ENCODE peak calls at places on chromosomes 5 and 9, in nine cellular contexts. D is sigmoid colon, S is H1, H is SK-N-SH, Y is transverse colon, E is A549, U is tibial nerve, V is HepG2, B is K562. M is an unnamed sample.

GRCh38 chr5:1891391-1891790 is 8.7 kb upstream of the IRX4 start:
- DNase-seq in E (no peak), V (no peak), H (no peak), S (no peak), U (no peak), B (no peak), D (no peak), Y (no peak), M (no peak)

GRCh38 chr9:135978650-135979461 is 17.7 kb upstream of the UBAC1 start:
- DNase-seq in V (no peak), U (no peak), E (no peak), B (no peak), H (peak), D (no peak), S (no peak), Y (no peak), M (no peak)

GRCh38 chr9:91890662-91891061 is 59.4 kb downstream of the ROR2 start:
- DNase-seq in Y (no peak), D (no peak), S (no peak), E (no peak), H (no peak), U (no peak), V (no peak), B (no peak), M (no peak)

GRCh38 chr5:79333852-79334557 is 98.1 kb downstream of the JMY start:
- DNase-seq in H (peak), B (no peak), E (no peak), Y (no peak), U (no peak), D (no peak), V (peak), S (no peak), M (no peak)

GRCh38 chr9:114804504-114804903 is 1.3 kb downstream of the TNFSF15 start:
- DNase-seq in D (no peak), Y (peak), H (no peak), S (no peak), E (no peak), B (no peak), U (no peak), V (peak), M (no peak)

GRCh38 chr5:181133610-181134231 is 2.8 kb upstream of the OR2V1 start:
- DNase-seq in E (peak), V (peak), Y (peak), U (peak), S (no peak), D (peak), B (peak), H (no peak), M (no peak)

GRCh38 chr9:14272924-14273528 is 40.9 kb downstream of the NFIB start:
- DNase-seq in V (no peak), D (no peak), S (no peak), B (no peak), Y (no peak), H (no peak), E (no peak), U (no peak), M (no peak)

GRCh38 chr5:137263319-137263718 is 235.8 kb downstream of the SPOCK1 start:
- DNase-seq in D (no peak), B (no peak), S (no peak), E (no peak), Y (no peak), H (no peak), V (no peak), U (no peak), M (peak)

GRCh38 chr9:109411818-109412352 is 86.2 kb downstream of the PTPN3 start:
- DNase-seq in E (peak), S (no peak), D (no peak), U (peak), B (no peak), Y (no peak), V (no peak), H (peak), M (no peak)

GRCh38 chr5:137733922-137734695 is 1.8 kb downstream of the KLHL3 start:
- DNase-seq in E (no peak), Y (no peak), S (no peak), B (no peak), H (no peak), D (no peak), V (no peak), U (no peak), M (no peak)

GRCh38 chr9:33081128-33081851 is 4.8 kb upstream of the SMU1 start:
- DNase-seq in D (peak), H (peak), B (peak), Y (peak), U (peak), S (no peak), E (peak), V (peak), M (no peak)

GRCh38 chr5:9009931-9010652 is 535.8 kb downstream of the SEMA5A start:
- DNase-seq in D (no peak), S (no peak), V (no peak), B (no peak), E (no peak), U (no peak), H (no peak), Y (no peak), M (no peak)

GRCh38 chr5:124849774-124850173 is 103.3 kb upstream of the ZNF608 start:
- DNase-seq in E (no peak), Y (no peak), U (no peak), H (no peak), B (no peak), S (no peak), D (no peak), V (no peak), M (no peak)

GRCh38 chr5:35230043-35230611 is at the start of gene PRLR:
- DNase-seq in Y (peak), S (peak), B (no peak), H (peak), D (peak), E (no peak), U (peak), V (peak), M (no peak)

GRCh38 chr9:22053178-22053577 is 44.1 kb upstream of the CDKN2B start:
- DNase-seq in V (no peak), B (no peak), H (no peak), U (no peak), S (no peak), D (no peak), E (no peak), Y (no peak), M (no peak)

GRCh38 chr5:103307470-103307869 is 48.9 kb downstream of the MACIR start:
- DNase-seq in S (no peak), H (no peak), V (no peak), Y (no peak), E (no peak), B (no peak), U (no peak), D (no peak), M (no peak)

GRCh38 chr9:76759726-76760125 is 4.5 kb upstream of the PCA3 start:
- DNase-seq in V (no peak), H (no peak), U (no peak), D (no peak), Y (peak), B (no peak), E (no peak), S (no peak), M (peak)

GRCh38 chr5:3825888-3826465 is 230.3 kb downstream of the IRX1 start:
- DNase-seq in D (no peak), B (no peak), E (no peak), U (no peak), Y (no peak), H (no peak), S (no peak), V (no peak), M (no peak)
- H3K27ac ChIP-seq in D (no peak), B (no peak), E (no peak), U (no peak), Y (no peak), H (no peak), S (no peak), V (no peak), M (no peak)

DNA sequence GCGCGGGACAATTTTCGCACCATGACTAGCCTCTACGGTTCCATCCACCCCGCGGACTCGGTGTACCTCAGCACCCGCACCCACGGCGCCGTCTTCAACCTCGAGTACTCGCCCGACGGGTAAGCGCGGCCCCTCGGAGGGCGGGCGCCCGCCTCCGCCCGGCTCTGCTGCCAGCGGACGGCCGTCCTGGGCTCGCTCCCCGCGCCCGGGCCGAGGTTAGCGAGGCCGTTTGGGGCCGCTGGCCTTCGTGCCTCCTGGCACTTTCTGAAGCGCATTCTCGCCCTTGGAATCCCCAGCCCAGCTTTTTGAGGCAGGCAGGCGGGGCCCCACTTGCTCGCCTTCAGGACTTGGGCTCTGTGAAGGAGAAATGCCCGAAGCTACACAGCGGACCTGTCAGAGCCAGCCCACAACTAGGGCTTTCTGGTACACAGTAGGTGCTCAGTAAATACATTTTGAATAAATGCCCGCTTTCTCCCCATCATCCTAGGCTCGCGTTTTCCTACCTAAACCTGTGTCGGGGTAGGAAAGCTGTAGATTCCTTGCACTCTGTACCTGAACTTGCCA is 772 bp downstream of the DCAF10 start:
- DNase-seq in E (no peak), Y (peak), H (peak), S (no peak), U (no peak), D (no peak), B (peak), V (no peak), M (no peak)
- TF ChIP-seq EP300 in E (no peak), Y (no peak), H (no peak), S (no peak), U (no peak), D (no peak), B (no peak), V (no peak), M (no peak)

DNA sequence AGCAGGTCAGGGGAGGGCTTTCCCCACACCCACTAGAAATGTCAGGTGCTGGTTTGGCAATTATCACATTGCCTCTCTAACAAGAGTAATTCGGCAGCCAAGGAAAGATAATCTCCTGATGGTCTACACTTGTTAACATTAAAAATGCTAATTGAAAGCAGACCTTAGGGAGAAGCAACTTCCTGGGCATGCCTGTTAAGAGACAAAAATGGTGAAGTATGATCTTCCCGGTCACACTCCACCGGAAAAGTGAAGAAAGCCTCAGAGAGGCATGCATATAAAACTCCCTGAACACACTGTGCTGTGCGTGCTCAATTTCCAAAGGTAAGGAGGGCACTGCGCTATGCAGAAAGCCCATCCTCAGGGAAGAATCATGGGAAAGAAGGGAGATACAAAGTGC is 244.3 kb downstream of the FAM170A start:
- DNase-seq in E (no peak), Y (no peak), D (no peak), V (no peak), H (no peak), S (no peak), B (no peak), U (no peak), M (no peak)
- H3K27ac ChIP-seq in E (no peak), Y (no peak), D (no peak), V (no peak), H (no peak), S (no peak), B (no peak), U (no peak), M (no peak)

DNA sequence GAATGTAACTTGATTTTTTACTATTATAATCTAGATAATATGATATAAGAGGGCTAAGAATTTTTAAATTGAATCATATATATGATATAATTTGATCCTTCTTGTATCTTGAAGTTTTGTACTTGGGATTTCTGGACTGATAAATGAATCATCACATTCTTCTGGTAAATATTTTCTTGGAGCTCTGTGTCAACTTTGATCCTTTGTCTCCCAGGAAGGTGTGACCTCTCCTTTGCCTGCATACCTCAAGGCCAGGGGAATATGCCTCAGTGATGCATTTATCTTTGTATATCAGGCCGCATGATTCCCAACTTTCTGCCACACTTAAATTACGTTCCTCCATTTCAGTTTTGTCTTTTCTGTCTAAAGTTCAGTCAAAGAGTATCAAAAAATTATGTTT is 101.2 kb downstream of the NLN start:
- DNase-seq in Y (no peak), B (no peak), E (peak), D (no peak), V (no peak), U (no peak), H (no peak), S (no peak), M (no peak)
- TF ChIP-seq EP300 in Y (no peak), B (no peak), E (no peak), D (no peak), V (no peak), U (no peak), H (no peak), S (no peak), M (no peak)

M was measured in esophagus muscularis mucosa.